ENCODE peak calls at places on chromosomes 12 and 14, in ten cellular contexts. L, W, N, Y, B, X, C, K, F and G are unnamed samples.

GRCh38 chr14:101112351-101113107 is 209.0 kb upstream of the RTL1 start:
- DNase-seq in L (peak; percentile 9), W (no peak), N (no peak), Y (no peak), B (no peak), X (no peak), C (no peak), K (no peak), F (peak; percentile 19), G (peak; percentile 79)

GRCh38 chr12:112978163-112979081 is at the start of gene OAS2:
- DNase-seq in L (peak; percentile 39), W (peak; percentile 48), N (no peak), Y (peak; percentile 68), B (no peak), X (peak; percentile 38), C (peak; percentile 57), K (no peak), F (peak; percentile 55), G (no peak)

GRCh38 chr12:591571-592505 is 71.4 kb downstream of the NINJ2 start:
- DNase-seq in L (peak; percentile 52), W (no peak), N (no peak), Y (peak; percentile 88), B (no peak), X (no peak), C (no peak), K (peak; percentile 40), F (no peak), G (no peak)

GRCh38 chr12:3684449-3685051 is 68.4 kb downstream of the CRACR2A start:
- DNase-seq in L (no peak), W (no peak), N (no peak), Y (no peak), B (no peak), X (no peak), C (no peak), K (no peak), F (no peak), G (peak; percentile 49)

GRCh38 chr14:24861083-24861630 is 188.8 kb downstream of the STXBP6 start:
- DNase-seq in L (no peak), W (peak; percentile 85), N (no peak), Y (no peak), B (peak; percentile 90), X (peak; percentile 45), C (peak; percentile 19), K (peak; percentile 53), F (no peak), G (no peak)

GRCh38 chr14:98244162-98244948 is 1027.6 kb downstream of the BCL11B start:
- DNase-seq in L (no peak), W (no peak), N (no peak), Y (no peak), B (no peak), X (no peak), C (no peak), K (no peak), F (no peak), G (no peak)

GRCh38 chr12:24681570-24681969 is 267.3 kb downstream of the BCAT1 start:
- DNase-seq in L (no peak), W (no peak), N (no peak), Y (no peak), B (no peak), X (no peak), C (no peak), K (no peak), F (no peak), G (no peak)

GRCh38 chr12:63968685-63969084 is 124.2 kb downstream of the SRGAP1 start:
- DNase-seq in L (no peak), W (no peak), N (no peak), Y (no peak), B (no peak), X (no peak), C (no peak), K (no peak), F (no peak), G (no peak)

GRCh38 chr12:71060426-71060825 is 97.4 kb downstream of the TSPAN8 start:
- DNase-seq in L (no peak), W (no peak), N (no peak), Y (no peak), B (no peak), X (no peak), C (no peak), K (no peak), F (no peak), G (no peak)

GRCh38 chr12:125453751-125454150 is 388.5 kb downstream of the AACS start:
- DNase-seq in L (no peak), W (no peak), N (no peak), Y (no peak), B (no peak), X (no peak), C (no peak), K (no peak), F (no peak), G (no peak)

GRCh38 chr12:39483597-39483996 is 40.7 kb upstream of the KIF21A start:
- DNase-seq in L (no peak), W (no peak), N (no peak), Y (no peak), B (no peak), X (no peak), C (no peak), K (no peak), F (no peak), G (no peak)

GRCh38 chr12:3537916-3538690 is 47.1 kb downstream of the PRMT8 start:
- DNase-seq in L (no peak), W (no peak), N (no peak), Y (no peak), B (no peak), X (no peak), C (no peak), K (no peak), F (no peak), G (peak; percentile 71)

GRCh38 chr12:111368684-111369495 is at the start of gene PHETA1:
- DNase-seq in L (peak; percentile 95), W (peak; percentile 89), N (peak; percentile 95), Y (peak; percentile 95), B (peak; percentile 49), X (peak; percentile 81), C (peak; percentile 91), K (peak; percentile 92), F (peak; percentile 93), G (peak; percentile 96)

GRCh38 chr14:51554953-51555352 is 96.8 kb upstream of the FRMD6 start:
- DNase-seq in L (no peak), W (peak; percentile 35), N (no peak), Y (no peak), B (no peak), X (peak; percentile 57), C (no peak), K (no peak), F (no peak), G (no peak)

GRCh38 chr14:96268426-96269358 is 12.7 kb downstream of the BDKRB1 start:
- DNase-seq in L (peak; percentile 65), W (peak; percentile 75), N (no peak), Y (no peak), B (peak; percentile 62), X (peak; percentile 92), C (peak; percentile 96), K (no peak), F (no peak), G (peak; percentile 84)

GRCh38 chr14:42779024-42779423 is 1172.3 kb downstream of the LRFN5 start:
- DNase-seq in L (no peak), W (peak; percentile 12), N (no peak), Y (no peak), B (peak; percentile 0), X (no peak), C (no peak), K (no peak), F (no peak), G (no peak)

DNA sequence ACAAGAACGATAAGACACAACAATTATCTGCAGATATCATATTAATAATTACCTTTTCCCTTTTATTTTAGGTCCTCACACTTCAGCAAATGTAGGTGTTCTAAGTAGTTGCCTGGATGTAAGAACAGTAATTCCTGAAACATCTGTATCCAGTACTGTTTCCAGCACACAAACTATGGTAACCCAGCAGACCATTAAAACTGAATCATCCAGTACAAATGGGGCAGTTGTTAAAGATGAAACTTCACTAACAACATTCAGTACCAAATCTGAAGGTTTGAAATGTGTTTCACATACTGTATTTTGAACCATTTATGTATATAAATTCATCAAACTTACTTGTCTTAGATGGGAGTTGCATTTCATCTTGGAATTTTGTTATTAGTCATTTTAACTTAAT is 31.0 kb downstream of the HCFC2 start:
- DNase-seq in L (no peak), W (no peak), N (no peak), Y (no peak), B (no peak), X (no peak), C (no peak), K (no peak), F (no peak), G (no peak)
- TF ChIP-seq CTCF in L (no peak), W (no peak), N (no peak), Y (no peak), B (no peak), X (no peak), C (no peak), K (no peak), F (no peak), G (no peak)

DNA sequence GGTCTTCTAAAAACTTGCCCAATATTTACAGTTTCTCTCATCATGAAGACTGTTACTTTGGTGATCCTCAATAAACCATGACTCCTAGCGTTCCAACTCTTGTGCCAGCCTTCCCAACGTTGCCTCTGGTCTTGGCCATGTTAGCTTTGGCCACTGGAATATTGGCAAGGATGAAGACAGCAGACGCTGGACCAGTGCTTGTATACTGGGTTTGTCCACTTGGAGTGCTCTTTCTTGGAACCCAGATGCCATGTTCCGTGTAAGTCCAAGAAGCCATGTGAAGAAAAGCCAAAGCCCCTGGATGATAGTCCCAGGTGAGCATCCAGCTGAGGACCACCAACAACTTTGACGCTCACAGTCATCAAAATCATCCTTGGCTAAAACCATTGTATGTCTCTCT is 379.6 kb downstream of the NUAK1 start:
- DNase-seq in L (no peak), W (no peak), N (no peak), Y (no peak), B (no peak), X (no peak), C (no peak), K (no peak), F (no peak), G (no peak)
- TF ChIP-seq CTCF in L (no peak), W (no peak), N (no peak), Y (no peak), B (no peak), X (peak; percentile 23), C (no peak), K (no peak), F (no peak), G (no peak)

GRCh38 chr14:66662374-66662773 is 154.4 kb downstream of the GPHN start:
- DNase-seq in L (no peak), W (no peak), N (peak; percentile 21), Y (no peak), B (no peak), X (no peak), C (no peak), K (no peak), F (no peak), G (no peak)
- TF ChIP-seq CTCF in L (peak; percentile 37), W (peak; percentile 50), N (peak; percentile 27), Y (peak; percentile 35), B (peak; percentile 27), X (peak; percentile 72), C (no peak), K (peak; percentile 58), F (no peak), G (peak; percentile 36)

DNA sequence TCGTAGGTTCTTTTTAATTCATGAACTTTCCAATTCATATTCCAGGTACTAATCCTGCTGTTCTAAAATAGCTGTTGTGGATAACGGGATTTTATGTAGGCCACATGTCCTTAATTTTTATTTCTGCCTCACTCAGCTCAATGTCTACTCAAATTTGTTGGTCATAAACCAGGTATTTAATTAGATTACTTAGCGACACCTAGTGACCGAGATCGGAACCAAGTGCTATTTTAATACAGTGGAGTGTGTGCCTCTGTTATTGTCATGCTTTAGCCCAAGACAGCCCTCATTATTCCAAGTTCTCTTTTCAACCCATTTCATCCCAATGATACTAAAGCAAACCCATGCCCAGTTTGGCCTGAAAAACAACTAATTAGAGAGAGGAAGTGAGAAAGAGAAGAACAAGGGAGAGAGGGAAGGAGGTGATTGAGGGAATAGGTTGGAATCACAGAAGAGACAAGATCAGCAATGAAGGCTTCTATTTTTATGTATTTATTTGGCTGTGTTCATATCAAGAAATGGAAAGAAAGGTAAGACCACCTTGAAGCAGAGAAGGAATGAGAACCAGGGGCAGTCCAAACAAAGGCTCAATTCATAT is 45.9 kb upstream of the IFNG-AS1 start:
- DNase-seq in L (no peak), W (peak; percentile 79), N (peak; percentile 42), Y (peak; percentile 66), B (peak; percentile 75), X (peak; percentile 72), C (peak; percentile 55), K (peak; percentile 59), F (peak; percentile 53), G (peak; percentile 85)
- TF ChIP-seq CTCF in L (peak; percentile 77), W (peak; percentile 63), N (peak; percentile 42), Y (peak; percentile 87), B (peak; percentile 61), X (peak; percentile 91), C (peak; percentile 73), K (peak; percentile 48), F (peak; percentile 76), G (peak; percentile 80)